ENCODE peak calls at places on chromosome 7, in nine cellular contexts. M, I, L, O, W, T, V, U and Z are unnamed samples.

GRCh38 chr7:80475383-80475782 is 36.5 kb downstream of the GNAT3 start:
- DNase-seq in M (no peak), I (no peak), L (no peak), O (peak; percentile 33), W (no peak), T (no peak), V (no peak), U (no peak), Z (no peak)

GRCh38 chr7:78226059-78226658 is 427.6 kb downstream of the PHTF2 start:
- DNase-seq in M (peak; percentile 86), I (peak; percentile 37), L (peak; percentile 81), O (peak; percentile 32), W (peak; percentile 44), T (peak; percentile 22), V (peak; percentile 26), U (no peak), Z (peak; percentile 66)

GRCh38 chr7:155490697-155491628 is 33.0 kb downstream of the EN2 start:
- DNase-seq in M (peak; percentile 90), I (no peak), L (peak; percentile 73), O (no peak), W (peak; percentile 57), T (no peak), V (no peak), U (no peak), Z (peak; percentile 71)

GRCh38 chr7:128210590-128211570 is 30.2 kb upstream of the LEP start:
- DNase-seq in M (no peak), I (no peak), L (no peak), O (peak; percentile 42), W (no peak), T (no peak), V (no peak), U (no peak), Z (no peak)

GRCh38 chr7:151408839-151409554 is 841 bp downstream of the WDR86 start:
- DNase-seq in M (peak; percentile 79), I (peak; percentile 40), L (peak; percentile 68), O (no peak), W (no peak), T (no peak), V (peak; percentile 36), U (peak; percentile 45), Z (peak; percentile 87)

GRCh38 chr7:134290286-134290685 is 26.4 kb downstream of the SLC35B4 start:
- DNase-seq in M (no peak), I (peak; percentile 30), L (no peak), O (peak; percentile 66), W (peak; percentile 80), T (no peak), V (no peak), U (no peak), Z (no peak)

GRCh38 chr7:9391984-9392383 is 958.6 kb downstream of the NXPH1 start:
- DNase-seq in M (no peak), I (no peak), L (no peak), O (no peak), W (no peak), T (no peak), V (no peak), U (no peak), Z (no peak)

GRCh38 chr7:40782836-40783235 is 648.0 kb downstream of the SUGCT start:
- DNase-seq in M (no peak), I (no peak), L (no peak), O (no peak), W (peak; percentile 22), T (no peak), V (no peak), U (no peak), Z (no peak)

DNA sequence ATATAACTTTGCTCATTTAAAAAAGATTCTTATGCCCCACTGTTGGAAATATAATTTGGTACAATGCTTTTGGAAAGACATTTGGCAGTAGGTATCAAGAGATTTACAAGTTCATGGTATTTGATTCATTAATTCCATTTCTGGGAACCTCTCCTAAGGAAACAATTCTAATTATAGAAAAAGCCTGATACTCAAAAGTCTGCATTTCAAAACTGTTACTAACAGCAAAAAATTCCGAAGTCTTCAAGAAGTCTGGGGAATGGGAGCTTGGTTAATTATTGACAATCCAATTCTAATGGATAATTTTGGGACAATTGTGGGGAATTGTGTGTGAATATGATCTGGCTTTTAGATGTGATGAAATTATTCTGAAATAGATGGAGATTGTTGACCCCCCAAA is 59.6 kb downstream of the HDAC9 start:
- DNase-seq in M (no peak), I (no peak), L (no peak), O (no peak), W (peak; percentile 45), T (no peak), V (no peak), U (no peak), Z (no peak)
- TF ChIP-seq EZH2phosphoT487 in M (no peak), I (no peak), L (no peak), O (no peak), W (no peak), T (no peak), V (no peak), U (no peak), Z (no peak)

GRCh38 chr7:116393654-116394053 is 105.9 kb upstream of the CAV2 start:
- DNase-seq in M (no peak), I (no peak), L (no peak), O (no peak), W (no peak), T (no peak), V (no peak), U (no peak), Z (no peak)

GRCh38 chr7:116398672-116399071 is 100.9 kb upstream of the CAV2 start:
- DNase-seq in M (no peak), I (no peak), L (peak; percentile 14), O (no peak), W (no peak), T (no peak), V (no peak), U (no peak), Z (no peak)

GRCh38 chr7:116392806-116393205 is 106.7 kb upstream of the CAV2 start:
- DNase-seq in M (no peak), I (no peak), L (no peak), O (no peak), W (no peak), T (no peak), V (no peak), U (no peak), Z (no peak)

GRCh38 chr7:116394106-116394505 is 105.4 kb upstream of the CAV2 start:
- DNase-seq in M (no peak), I (no peak), L (no peak), O (no peak), W (no peak), T (no peak), V (no peak), U (no peak), Z (no peak)

GRCh38 chr7:116395125-116395791 is 104.3 kb upstream of the CAV2 start:
- DNase-seq in M (no peak), I (peak; percentile 35), L (no peak), O (peak; percentile 92), W (peak; percentile 94), T (peak; percentile 69), V (no peak), U (no peak), Z (no peak)
- TF ChIP-seq EZH2phosphoT487 in M (no peak), I (no peak), L (no peak), O (no peak), W (no peak), T (no peak), V (no peak), U (no peak), Z (no peak)

GRCh38 chr7:115329006-115329405 is 407.1 kb downstream of the MDFIC start:
- DNase-seq in M (no peak), I (no peak), L (no peak), O (no peak), W (no peak), T (no peak), V (no peak), U (no peak), Z (no peak)
- TF ChIP-seq EZH2phosphoT487 in M (no peak), I (no peak), L (no peak), O (no peak), W (no peak), T (no peak), V (no peak), U (no peak), Z (no peak)

GRCh38 chr7:114789942-114790341 is 132.0 kb upstream of the MDFIC start:
- DNase-seq in M (no peak), I (no peak), L (no peak), O (peak; percentile 68), W (peak; percentile 93), T (no peak), V (no peak), U (no peak), Z (no peak)
- TF ChIP-seq EZH2phosphoT487 in M (no peak), I (no peak), L (no peak), O (no peak), W (no peak), T (no peak), V (no peak), U (no peak), Z (no peak)

GRCh38 chr7:46229409-46229808 is 308.3 kb upstream of the IGFBP3 start:
- DNase-seq in M (no peak), I (peak; percentile 63), L (no peak), O (peak; percentile 76), W (peak; percentile 94), T (no peak), V (no peak), U (no peak), Z (no peak)

GRCh38 chr7:46230298-46231295 is 309.5 kb upstream of the IGFBP3 start:
- DNase-seq in M (no peak), I (no peak), L (no peak), O (no peak), W (peak; percentile 20), T (no peak), V (no peak), U (no peak), Z (no peak)

DNA sequence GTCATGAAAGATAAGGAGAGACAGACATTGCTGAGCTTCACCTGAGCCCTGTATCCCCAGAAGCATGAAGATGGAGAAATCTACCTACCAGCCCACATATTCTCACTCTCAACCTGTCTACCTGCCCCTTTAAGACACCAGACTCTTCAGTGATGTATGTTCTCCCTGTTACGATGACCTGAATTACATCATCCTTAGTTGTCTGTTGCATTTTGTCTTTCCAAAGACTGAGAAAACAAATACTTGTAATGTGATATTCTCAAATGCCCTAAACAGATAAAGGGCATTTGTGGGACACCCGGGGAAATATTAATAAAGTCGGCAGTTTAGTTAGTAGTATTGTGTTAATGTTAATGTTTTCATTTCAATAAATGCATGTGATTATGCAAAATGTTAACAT is 305.8 kb upstream of the IGFBP3 start:
- DNase-seq in M (no peak), I (no peak), L (no peak), O (peak; percentile 41), W (peak; percentile 24), T (no peak), V (no peak), U (no peak), Z (no peak)
- TF ChIP-seq EZH2phosphoT487 in M (no peak), I (no peak), L (no peak), O (no peak), W (no peak), T (no peak), V (no peak), U (no peak), Z (no peak)

DNA sequence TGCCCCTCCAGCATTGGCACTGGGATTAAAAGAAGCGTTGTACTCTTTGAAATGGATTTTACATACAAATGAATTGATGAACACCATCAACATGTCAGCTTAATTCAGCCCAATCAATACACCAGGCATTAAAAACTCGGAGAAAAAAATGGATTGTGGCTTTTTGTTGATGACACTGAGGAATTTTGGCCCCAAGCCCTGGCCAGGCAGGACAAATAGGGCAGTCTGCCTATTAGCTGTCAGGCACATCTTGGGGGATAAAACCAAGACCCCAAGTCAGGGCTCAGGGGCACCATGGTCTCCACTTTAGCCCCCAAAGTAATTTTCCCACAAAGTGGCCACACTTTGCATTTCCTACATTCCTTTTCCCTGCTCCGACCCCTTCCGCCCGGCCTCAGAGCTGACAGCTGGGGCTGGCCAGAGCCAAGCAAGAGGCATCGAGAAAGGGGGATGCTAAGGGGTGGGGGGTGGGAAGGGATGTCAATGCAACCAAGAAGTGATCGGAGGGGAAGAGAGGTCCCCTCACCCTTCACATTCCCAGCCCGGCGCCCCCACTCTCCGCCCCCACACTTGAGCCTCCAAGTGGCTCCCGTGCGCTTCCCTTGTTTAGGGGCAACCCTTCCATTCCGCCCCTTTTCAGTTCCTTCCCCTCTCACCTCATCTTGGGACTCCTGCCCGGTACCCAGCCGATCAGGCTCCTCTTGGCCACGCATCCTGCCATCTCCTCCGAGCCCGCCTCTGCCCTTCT is 711 bp downstream of the HIP1 start:
- DNase-seq in M (peak; percentile 59), I (peak; percentile 54), L (peak; percentile 68), O (no peak), W (peak; percentile 53), T (no peak), V (peak; percentile 35), U (no peak), Z (peak; percentile 43)
- TF ChIP-seq EZH2phosphoT487 in M (no peak), I (no peak), L (no peak), O (no peak), W (no peak), T (no peak), V (no peak), U (no peak), Z (no peak)